ENCODE peak calls at places on chromosomes 5 and 9, in five cellular contexts. O is GM23338, D is aorta, H is tibial artery, E is left ventricle myocardium inferior. I is an unnamed sample. For H3K4me1 and H3K36me3, the result is how much of the 10 kb centered on the place peaks cover.

GRCh38 chr9:35285731-35286130 is 123.9 kb downstream of the UNC13B start:
- DNase-seq in H (no peak), E (no peak), D (no peak), O (no peak), I (no peak)

GRCh38 chr9:19050637-19051591 is 1.7 kb downstream of the RRAGA start:
- DNase-seq in E (no peak), D (no peak), H (no peak), O (no peak), I (no peak)

GRCh38 chr5:136023935-136024645 is 4.7 kb upstream of the TGFBI start:
- DNase-seq in O (no peak), H (no peak), D (no peak), E (no peak), I (no peak)

GRCh38 chr5:128799945-128800344 is 165.3 kb upstream of the SLC27A6 start:
- DNase-seq in D (no peak), E (no peak), H (no peak), O (no peak), I (no peak)

GRCh38 chr5:172775326-172776234 is 4.6 kb upstream of the DUSP1 start:
- DNase-seq in H (peak), O (no peak), E (peak), D (no peak), I (no peak)

GRCh38 chr5:180808461-180809000 is 5.9 kb upstream of the MGAT1 start:
- DNase-seq in H (peak), D (no peak), E (no peak), O (no peak), I (no peak)

GRCh38 chr5:581941-582340 is 30.2 kb upstream of the CEP72 start:
- DNase-seq in H (peak), D (no peak), O (no peak), E (no peak), I (no peak)

GRCh38 chr9:135471751-135472640 is 7.6 kb upstream of the PPP1R26 start:
- DNase-seq in D (no peak), O (peak), E (no peak), H (no peak), I (no peak)

GRCh38 chr5:77844408-77845272 is 68.5 kb upstream of the TBCA start:
- DNase-seq in D (peak), H (no peak), O (peak), E (no peak), I (no peak)

GRCh38 chr5:69219939-69220338 is 14.7 kb upstream of the CDK7 start:
- DNase-seq in E (no peak), D (no peak), O (no peak), H (no peak), I (no peak)

GRCh38 chr5:106154280-106154716 is 1516.4 kb downstream of the EFNA5 start:
- DNase-seq in E (no peak), O (no peak), H (no peak), D (no peak), I (no peak)

GRCh38 chr9:4640027-4640426 is 22.1 kb upstream of the PLPP6 start:
- DNase-seq in O (peak), H (no peak), E (no peak), D (no peak), I (peak)

GRCh38 chr5:180594311-180595045 is 3.2 kb upstream of the SCGB3A1 start:
- DNase-seq in E (no peak), O (no peak), H (no peak), D (no peak), I (no peak)

GRCh38 chr5:6730407-6730806 is 17.2 kb downstream of the TENT4A start:
- DNase-seq in O (no peak), H (no peak), E (no peak), D (no peak), I (no peak)

GRCh38 chr5:40688127-40688756 is 8.5 kb downstream of the PTGER4 start:
- DNase-seq in H (peak), D (peak), O (peak), E (peak), I (peak)

GRCh38 chr9:79858509-79858908 is 286.7 kb downstream of the TLE4 start:
- DNase-seq in H (no peak), O (no peak), D (no peak), E (no peak), I (no peak)

GRCh38 chr5:5419291-5420210 is 2.9 kb upstream of the ICE1 start:
- DNase-seq in D (no peak), O (peak), E (no peak), H (no peak), I (peak)

GRCh38 chr5:109630109-109630508 is 59.6 kb upstream of the MAN2A1 start:
- DNase-seq in H (no peak), O (no peak), E (no peak), D (no peak), I (no peak)

GRCh38 chr5:42811591-42812392 is at the start of gene SELENOP:
- DNase-seq in H (peak), O (peak), E (no peak), D (no peak), I (no peak)

GRCh38 chr9:19552693-19553092 is 143.9 kb downstream of the ACER2 start:
- DNase-seq in D (no peak), E (no peak), O (no peak), H (no peak), I (no peak)

GRCh38 chr9:89311346-89312153 is 555 bp downstream of the CKS2 start:
- DNase-seq in O (no peak), H (no peak), E (peak), D (peak), I (no peak)

GRCh38 chr9:134358968-134359319 is 32.7 kb downstream of the RXRA start:
- DNase-seq in H (no peak), O (no peak), E (no peak), D (no peak), I (no peak)
- H3K4me1 ChIP-seq in H (under half), O (under half), E (half or more), D (under half), I (under half)

GRCh38 chr9:130878295-130878694 is 18.3 kb downstream of the QRFP start:
- DNase-seq in E (no peak), H (no peak), O (no peak), D (no peak), I (no peak)

GRCh38 chr9:130879863-130880411 is 16.7 kb downstream of the QRFP start:
- DNase-seq in H (no peak), O (no peak), E (no peak), D (no peak), I (no peak)

GRCh38 chr9:130881516-130881915 is 15.1 kb downstream of the QRFP start:
- DNase-seq in O (no peak), E (no peak), H (no peak), D (no peak), I (no peak)

GRCh38 chr9:130882696-130883225 is 13.9 kb downstream of the QRFP start:
- DNase-seq in O (no peak), H (no peak), E (no peak), D (no peak), I (no peak)

GRCh38 chr9:130880599-130881220 is 15.9 kb downstream of the QRFP start:
- DNase-seq in H (no peak), D (no peak), E (no peak), O (no peak), I (no peak)
- H3K36me3 ChIP-seq in H (half or more), D (under half), E (half or more), O (half or more), I (half or more)

GRCh38 chr5:18216729-18217128 is 582.5 kb downstream of the TAF11L14 start:
- DNase-seq in E (no peak), O (no peak), H (no peak), D (no peak), I (no peak)

GRCh38 chr5:18216016-18216415 is 581.8 kb downstream of the TAF11L14 start:
- DNase-seq in D (no peak), O (no peak), H (no peak), E (no peak), I (peak)

GRCh38 chr5:18220631-18221030 is 586.4 kb downstream of the TAF11L14 start:
- DNase-seq in O (no peak), H (no peak), E (no peak), D (no peak), I (peak)

DNA sequence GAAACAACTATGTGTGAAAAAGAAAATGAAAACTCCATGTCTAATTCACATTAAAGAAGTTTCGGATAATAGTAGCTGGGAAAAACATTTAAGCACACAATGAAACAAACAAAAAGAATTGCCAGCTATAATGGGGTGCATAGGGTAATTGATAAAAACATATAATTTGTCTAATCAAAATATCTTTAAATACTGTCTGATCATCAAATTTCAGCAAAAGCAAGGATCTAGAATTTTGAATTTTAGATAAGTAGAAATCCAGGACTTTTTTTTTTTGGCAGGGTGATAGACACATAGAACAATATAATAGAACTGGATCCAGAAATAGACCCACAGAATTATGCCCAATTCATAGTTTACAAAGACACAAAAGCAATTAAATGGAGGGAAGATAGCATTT is 585.0 kb downstream of the TAF11L14 start:
- DNase-seq in D (no peak), E (no peak), O (no peak), H (no peak), I (no peak)
- H3K4me1 ChIP-seq in D (under half), E (under half), O (under half), H (under half), I (under half)

DNA sequence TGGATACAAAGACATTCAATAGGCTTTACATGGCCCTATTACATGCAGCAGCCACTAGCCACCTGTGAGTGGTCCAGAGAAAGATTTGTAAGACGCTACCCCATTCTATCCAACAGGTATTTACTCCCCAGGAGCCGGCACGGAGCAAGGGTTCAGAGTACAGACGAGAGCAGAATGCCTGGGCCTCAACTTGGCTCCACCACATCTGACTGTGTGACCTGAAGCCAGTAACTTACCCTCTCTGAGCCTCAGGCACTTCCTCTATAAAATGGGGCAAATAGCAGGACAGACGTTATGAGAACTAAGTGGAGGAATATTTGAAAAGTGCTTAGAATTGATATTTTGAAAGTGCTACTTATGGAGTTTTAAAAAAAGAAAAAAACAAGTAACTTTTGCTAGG is 100.0 kb downstream of the TLE1 start:
- DNase-seq in H (no peak), E (no peak), D (no peak), O (no peak), I (no peak)
- H3K36me3 ChIP-seq in H (under half), E (half or more), D (under half), O (under half), I (under half)

GRCh38 chr9:108784128-108784490 is 71.7 kb downstream of the ACTL7B start:
- DNase-seq in D (no peak), O (no peak), H (no peak), E (no peak), I (no peak)

GRCh38 chr9:108784998-108785397 is 70.8 kb downstream of the ACTL7B start:
- DNase-seq in O (no peak), D (no peak), E (no peak), H (peak), I (no peak)

GRCh38 chr9:108786756-108787663 is 68.8 kb downstream of the ACTL7B start:
- DNase-seq in O (no peak), H (no peak), E (no peak), D (no peak), I (peak)

GRCh38 chr9:108787664-108788048 is 68.1 kb downstream of the ACTL7B start:
- DNase-seq in O (peak), E (no peak), H (no peak), D (no peak), I (no peak)

GRCh38 chr9:108786322-108786721 is 69.5 kb downstream of the ACTL7B start:
- DNase-seq in D (no peak), E (no peak), O (no peak), H (no peak), I (peak)
- H3K4me1 ChIP-seq in D (under half), E (under half), O (under half), H (under half), I (under half)

GRCh38 chr5:72122619-72123018 is 15.3 kb downstream of the MAP1B start:
- DNase-seq in D (no peak), O (peak), H (no peak), E (no peak), I (no peak)
- H3K36me3 ChIP-seq in D (under half), O (under half), H (under half), E (under half), I (under half)

GRCh38 chr5:151142933-151143332 is 14.6 kb downstream of the ANXA6 start:
- DNase-seq in H (no peak), D (no peak), O (no peak), E (no peak), I (no peak)
- H3K4me1 ChIP-seq in H (under half), D (under half), O (under half), E (half or more), I (under half)

DNA sequence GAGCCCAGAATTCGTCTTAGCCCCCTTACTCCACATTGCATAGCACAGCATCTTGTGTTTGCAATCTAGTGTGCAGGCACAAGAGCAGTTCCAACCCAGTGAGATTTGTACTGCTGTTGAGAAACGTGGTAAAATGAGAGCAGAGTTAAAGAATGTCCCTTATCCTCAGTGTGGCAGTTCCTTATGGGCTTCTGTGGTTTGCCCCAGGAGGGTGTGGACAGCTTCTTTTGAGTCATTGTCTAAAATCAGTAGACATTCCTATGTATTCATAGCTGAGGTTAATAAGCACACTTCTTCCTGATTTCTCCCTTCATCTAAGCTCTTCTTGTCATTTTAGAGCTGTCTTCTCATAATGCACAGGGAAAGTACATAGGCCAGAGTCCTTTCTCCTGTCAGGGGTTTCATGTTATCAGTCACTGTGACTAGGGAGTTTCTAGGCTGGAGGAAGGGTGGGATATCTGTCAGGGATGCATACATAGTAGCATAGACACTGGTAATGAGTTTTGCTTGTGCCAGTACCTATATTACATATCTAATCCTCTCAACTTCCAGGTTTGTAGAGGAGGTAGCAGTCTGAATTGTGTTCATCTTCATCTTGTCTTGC is 2.0 kb upstream of the CAVIN4 start:
- DNase-seq in O (no peak), D (no peak), E (no peak), H (no peak), I (no peak)
- H3K36me3 ChIP-seq in O (under half), D (under half), E (under half), H (under half), I (under half)

GRCh38 chr5:150245808-150246207 is 43.8 kb downstream of the CAMK2A start:
- DNase-seq in O (no peak), E (no peak), H (no peak), D (no peak), I (no peak)
- H3K4me1 ChIP-seq in O (under half), E (under half), H (under half), D (under half), I (under half)

GRCh38 chr9:98006127-98006796 is 23.1 kb downstream of the ANP32B start:
- DNase-seq in E (no peak), H (no peak), O (no peak), D (no peak), I (no peak)
- H3K36me3 ChIP-seq in E (half or more), H (half or more), O (under half), D (under half), I (half or more)